ENCODE peak calls at places on chromosomes 6 and 20, in seven cellular contexts. N is OCI-LY7, Q is heart left ventricle, I is heart right ventricle, J is HCT116, M is lung, B is RWPE1. W is an unnamed sample.

GRCh38 chr6:21000391-21000801 is 466.1 kb downstream of the CDKAL1 start:
- DNase-seq in Q (no peak), J (peak; percentile 86), I (no peak), M (no peak), B (no peak), N (no peak), W (no peak)

GRCh38 chr6:84284428-84285033 is 57.1 kb upstream of the CEP162 start:
- DNase-seq in I (no peak), M (no peak), N (no peak), B (no peak), Q (no peak), J (peak; percentile 10), W (no peak)

GRCh38 chr6:26660096-26660425 is 515 bp upstream of the ZNF322 start:
- DNase-seq in J (no peak), N (peak; percentile 45), M (no peak), I (no peak), Q (no peak), B (peak; percentile 41), W (no peak)

GRCh38 chr20:32839982-32840285 is 18.8 kb upstream of the EFCAB8 start:
- DNase-seq in J (no peak), N (no peak), B (no peak), I (no peak), M (no peak), Q (no peak), W (no peak)

GRCh38 chr6:152696543-152696942 is 1.2 kb upstream of the MYCT1 start:
- DNase-seq in B (peak; percentile 55), M (no peak), J (no peak), I (no peak), Q (no peak), N (no peak), W (peak; percentile 41)

GRCh38 chr6:26394289-26394688 is 7.8 kb upstream of the BTN3A1 start:
- DNase-seq in Q (no peak), M (no peak), J (peak; percentile 46), B (peak; percentile 48), N (no peak), I (peak; percentile 15), W (peak; percentile 32)

GRCh38 chr20:31749223-31749622 is 10.1 kb downstream of the TPX2 start:
- DNase-seq in M (no peak), I (no peak), B (no peak), Q (no peak), N (no peak), J (no peak), W (no peak)

GRCh38 chr6:24428615-24429014 is 25.9 kb downstream of the MRS2 start:
- DNase-seq in B (peak; percentile 21), N (no peak), J (no peak), M (no peak), Q (no peak), I (no peak), W (peak; percentile 7)

GRCh38 chr20:2108987-2109386 is 7.4 kb downstream of the STK35 start:
- DNase-seq in N (no peak), J (peak; percentile 7), B (peak; percentile 90), M (no peak), I (no peak), Q (no peak), W (peak; percentile 42)

GRCh38 chr6:87012035-87012434 is 74.7 kb downstream of the HTR1E start:
- DNase-seq in J (no peak), B (no peak), Q (no peak), M (no peak), N (no peak), I (no peak), W (no peak)

GRCh38 chr20:18754030-18754659 is 59.4 kb upstream of the SCP2D1 start:
- DNase-seq in I (no peak), Q (no peak), B (no peak), M (no peak), N (no peak), J (no peak), W (no peak)

DNA sequence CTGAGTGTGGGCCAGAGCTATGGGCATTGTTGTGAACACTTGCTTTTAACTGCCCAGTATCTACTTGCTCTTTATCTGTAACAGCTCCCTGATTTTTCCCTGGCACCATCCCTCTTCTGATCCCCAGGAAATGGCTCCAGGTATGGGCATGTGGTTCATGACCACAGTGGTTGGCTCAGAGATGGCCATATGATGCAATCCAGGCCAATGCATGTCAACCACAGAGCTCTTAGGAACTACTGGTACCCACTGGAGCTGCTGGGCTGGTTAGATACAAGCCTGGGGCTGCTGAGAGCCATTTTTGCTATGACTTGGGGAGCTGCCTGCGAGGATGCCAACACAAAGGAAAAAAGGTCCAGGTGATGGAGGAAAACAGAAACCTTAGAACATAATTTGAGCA is 55.6 kb downstream of the KCNB1 start:
- DNase-seq in Q (no peak), N (no peak), J (no peak), I (no peak), B (peak; percentile 27), M (no peak), W (no peak)
- H3K27ac ChIP-seq in Q (peak overlapping the region; percentile 65), N (no peak overlapping the region), J (no peak overlapping the region), I (peak overlapping the region; percentile 73), B (no peak overlapping the region), M (peak overlapping the region; percentile 47), W (no peak overlapping the region)

DNA sequence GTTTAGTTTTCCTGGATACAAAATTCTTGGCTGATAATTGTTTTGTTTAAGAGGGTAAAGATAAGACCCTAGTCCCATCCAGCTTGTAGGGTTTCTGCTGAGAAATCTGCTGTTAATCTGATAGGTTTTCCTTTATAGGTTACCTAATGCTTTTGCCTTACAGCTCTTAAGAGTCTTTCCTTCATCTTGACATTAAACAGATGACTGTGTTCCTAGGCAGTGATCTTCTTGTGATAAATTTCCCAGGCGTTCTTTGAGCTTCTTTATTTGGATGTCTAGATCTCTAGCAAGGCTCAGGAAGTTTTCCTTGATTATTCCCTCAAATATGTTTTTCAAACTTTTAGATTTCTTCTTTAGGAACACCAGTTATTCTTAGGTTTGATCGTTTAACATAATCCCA is 134.0 kb downstream of the MAP3K4 start:
- DNase-seq in J (no peak), M (no peak), N (no peak), I (no peak), Q (no peak), B (no peak), W (no peak)
- TF ChIP-seq CTCF in J (no peak), M (no peak), N (no peak), I (no peak), Q (no peak), B (no peak), W (no peak)

DNA sequence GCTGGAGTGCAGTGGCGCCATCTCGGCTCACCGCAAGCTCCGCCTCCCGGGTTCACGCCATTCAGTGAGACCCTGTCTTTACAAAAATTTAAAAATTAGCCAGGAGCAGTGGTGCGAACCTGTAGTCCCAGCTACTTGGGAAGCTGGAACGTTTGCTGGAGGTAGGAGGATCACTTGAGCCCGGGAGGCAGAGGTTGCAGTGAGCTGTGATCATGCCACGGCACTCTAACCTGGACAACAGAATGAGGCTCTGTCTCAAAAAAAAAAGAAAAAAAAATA is 5.7 kb upstream of the PARD6B start:
- DNase-seq in B (no peak), Q (no peak), I (no peak), N (no peak), M (no peak), J (no peak), W (no peak)
- H3K27ac ChIP-seq in B (peak overlapping the region; percentile 74), Q (peak overlapping the region; percentile 78), I (peak overlapping the region; percentile 71), N (no peak overlapping the region), M (peak overlapping the region; percentile 75), J (peak overlapping the region; percentile 96), W (no peak overlapping the region)

DNA sequence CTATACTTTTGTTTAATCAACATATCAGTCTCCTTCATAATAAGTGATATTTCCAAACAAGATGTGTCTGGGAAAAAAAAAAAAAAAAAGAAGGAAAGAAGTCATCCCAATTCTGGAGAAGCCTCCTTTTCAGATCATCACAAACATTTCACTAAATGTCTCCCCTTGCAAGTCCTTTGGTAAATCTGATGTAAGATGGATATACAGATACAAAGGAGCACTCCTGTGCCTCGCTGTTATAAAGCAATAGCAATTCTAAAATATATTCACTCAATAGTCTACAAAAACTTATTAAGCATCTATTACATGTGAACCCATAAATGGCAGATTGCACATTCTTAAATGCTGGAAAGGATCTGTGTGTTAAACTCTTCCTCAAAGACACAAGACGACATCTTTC is 17.4 kb downstream of the STAU1 start:
- DNase-seq in N (no peak), Q (no peak), J (no peak), I (no peak), M (no peak), B (no peak), W (no peak)
- TF ChIP-seq CTCF in N (no peak), Q (no peak), J (no peak), I (no peak), M (no peak), B (no peak), W (no peak)

GRCh38 chr6:40958740-40959139 is 80.3 kb downstream of the UNC5CL start:
- DNase-seq in M (no peak), J (no peak), I (no peak), N (no peak), Q (no peak), B (no peak), W (no peak)
- H3K27ac ChIP-seq in M (no peak overlapping the region), J (no peak overlapping the region), I (no peak overlapping the region), N (no peak overlapping the region), Q (no peak overlapping the region), B (no peak overlapping the region), W (peak overlapping the region; percentile 52)

DNA sequence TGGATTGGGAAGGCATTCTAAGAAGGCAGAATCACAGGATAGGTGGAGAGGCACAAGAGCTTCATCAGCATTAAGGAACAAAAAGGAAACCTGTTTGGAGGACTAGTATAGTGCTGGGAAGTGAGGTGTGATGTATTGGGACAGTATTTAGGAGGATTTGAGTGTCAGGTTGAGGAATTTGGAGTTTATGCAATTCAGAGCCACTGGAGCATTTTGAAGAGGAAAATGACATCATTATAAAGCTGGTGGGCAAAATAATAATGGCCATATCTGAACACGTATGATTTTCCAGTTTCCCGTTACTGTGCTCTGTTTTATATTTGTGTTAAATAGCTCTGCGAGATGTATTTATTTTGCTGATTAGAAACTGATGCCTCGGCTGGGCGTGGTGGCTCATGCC is 14.2 kb downstream of the NDUFAF5 start:
- DNase-seq in J (no peak), Q (no peak), N (no peak), B (no peak), M (no peak), I (no peak), W (no peak)
- TF ChIP-seq CTCF in J (no peak), Q (no peak), N (no peak), B (no peak), M (no peak), I (no peak), W (no peak)

DNA sequence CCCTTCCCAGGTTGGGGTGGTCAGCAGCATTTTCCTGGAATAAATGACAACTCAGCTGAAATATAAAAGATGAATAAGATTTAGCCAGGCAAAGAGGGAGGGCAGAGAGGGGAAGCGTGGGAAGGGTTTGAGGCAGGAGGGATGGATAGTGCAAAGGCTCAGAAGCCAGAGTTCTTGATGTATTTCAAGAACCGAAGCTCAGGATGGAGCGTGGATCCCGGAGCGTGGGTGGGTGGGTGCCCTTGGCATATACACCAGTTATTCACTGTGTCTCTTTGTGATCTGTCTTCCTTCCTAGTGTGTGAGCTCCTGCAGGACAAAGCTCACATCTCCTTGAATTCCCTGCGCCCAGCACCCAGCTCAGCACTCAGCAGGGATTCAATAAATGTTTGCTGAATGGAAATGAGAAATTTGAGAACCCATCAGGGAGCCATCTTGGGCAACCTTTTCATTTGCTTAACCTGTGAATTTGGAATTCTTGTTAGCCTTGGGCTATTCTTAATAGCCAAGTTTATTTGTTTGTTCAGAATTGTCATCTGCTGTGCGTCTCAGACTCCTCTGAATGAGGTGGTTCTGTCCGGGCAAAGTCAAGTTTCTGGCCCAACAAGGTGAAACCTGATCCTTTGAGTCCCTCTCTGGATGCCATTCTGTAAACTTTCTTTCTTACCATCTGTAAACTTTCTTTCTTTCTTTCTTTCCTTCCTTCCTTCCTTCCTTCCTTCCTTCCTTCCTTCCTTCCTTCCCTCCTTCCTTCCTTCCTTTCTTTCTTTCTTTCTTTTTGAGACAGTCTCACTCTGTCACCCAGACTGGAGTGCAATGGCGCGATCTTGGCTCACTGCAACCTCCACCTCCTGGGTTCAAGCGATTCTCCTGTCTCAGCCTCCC is 13.3 kb upstream of the MMP9 start:
- DNase-seq in N (no peak), B (no peak), M (no peak), Q (no peak), I (no peak), J (no peak), W (no peak)
- H3K27ac ChIP-seq in N (no peak overlapping the region), B (no peak overlapping the region), M (no peak overlapping the region), Q (no peak overlapping the region), I (no peak overlapping the region), J (no peak overlapping the region), W (no peak overlapping the region)